ENCODE peak calls at places on chromosome 15, in seven cellular contexts. M, I, J, T, K, E and R are unnamed samples.

GRCh38 chr15:49494842-49495241 is 71.8 kb downstream of the FGF7 start:
- DNase-seq in M (no peak), I (no peak), J (no peak), T (no peak), K (no peak), E (no peak), R (peak)

GRCh38 chr15:88657326-88658069 is 18.7 kb downstream of the ISG20 start:
- DNase-seq in M (peak), I (peak), J (peak), T (peak), K (peak), E (no peak), R (peak)

GRCh38 chr15:77858677-77859490 is 218.6 kb downstream of the TBC1D2B start:
- DNase-seq in M (peak), I (no peak), J (peak), T (no peak), K (no peak), E (no peak), R (no peak)

GRCh38 chr15:70198441-70199123 is 100.9 kb upstream of the TLE3 start:
- DNase-seq in M (no peak), I (no peak), J (no peak), T (no peak), K (no peak), E (no peak), R (no peak)

GRCh38 chr15:43086551-43086950 is 19.3 kb downstream of the UBR1 start:
- DNase-seq in M (no peak), I (no peak), J (no peak), T (no peak), K (peak), E (no peak), R (no peak)

GRCh38 chr15:74664028-74664616 is 31.7 kb downstream of the EDC3 start:
- DNase-seq in M (no peak), I (no peak), J (peak), T (no peak), K (peak), E (no peak), R (no peak)

GRCh38 chr15:27722102-27722501 is 377.0 kb downstream of the OCA2 start:
- DNase-seq in M (no peak), I (no peak), J (no peak), T (no peak), K (no peak), E (no peak), R (no peak)

GRCh38 chr15:72787521-72787920 is 4.0 kb upstream of the ADPGK start:
- DNase-seq in M (no peak), I (no peak), J (no peak), T (no peak), K (no peak), E (no peak), R (no peak)

GRCh38 chr15:57591822-57592367 is at the start of gene MYZAP:
- DNase-seq in M (peak), I (peak), J (peak), T (peak), K (no peak), E (peak), R (peak)

GRCh38 chr15:93126496-93127083 is 37.6 kb upstream of the RGMA start:
- DNase-seq in M (no peak), I (no peak), J (no peak), T (no peak), K (no peak), E (no peak), R (no peak)

GRCh38 chr15:68531794-68532193 is 47.0 kb upstream of the CORO2B start:
- DNase-seq in M (no peak), I (no peak), J (no peak), T (no peak), K (no peak), E (no peak), R (no peak)

GRCh38 chr15:80107774-80108173 is 45.0 kb upstream of the FAH start:
- DNase-seq in M (no peak), I (no peak), J (no peak), T (peak), K (no peak), E (no peak), R (no peak)

GRCh38 chr15:72135719-72136118 is 17.5 kb downstream of the SENP8 start:
- DNase-seq in M (no peak), I (no peak), J (no peak), T (no peak), K (peak), E (no peak), R (no peak)

GRCh38 chr15:41286665-41287333 is 45.6 kb downstream of the OIP5 start:
- DNase-seq in M (no peak), I (no peak), J (peak), T (no peak), K (peak), E (no peak), R (no peak)

GRCh38 chr15:49686626-49687025 is 65.8 kb downstream of the DTWD1 start:
- DNase-seq in M (no peak), I (no peak), J (peak), T (no peak), K (peak), E (no peak), R (no peak)

GRCh38 chr15:49507261-49507660 is 84.2 kb downstream of the FGF7 start:
- DNase-seq in M (no peak), I (no peak), J (no peak), T (no peak), K (peak), E (no peak), R (no peak)

GRCh38 chr15:48427960-48428547 is 96.8 kb downstream of the DUT start:
- DNase-seq in M (no peak), I (no peak), J (no peak), T (peak), K (peak), E (no peak), R (peak)

GRCh38 chr15:84750583-84751092 is 2.2 kb downstream of the ZNF592 start:
- DNase-seq in M (no peak), I (no peak), J (no peak), T (peak), K (no peak), E (no peak), R (no peak)

GRCh38 chr15:68177747-68178146 is 27.4 kb downstream of the CALML4 start:
- DNase-seq in M (no peak), I (no peak), J (peak), T (no peak), K (peak), E (no peak), R (no peak)

GRCh38 chr15:70032509-70032908 is 65.2 kb downstream of the TLE3 start:
- DNase-seq in M (no peak), I (no peak), J (no peak), T (no peak), K (no peak), E (no peak), R (no peak)

GRCh38 chr15:59251001-59251845 is 44.6 kb downstream of the LDHAL6B start:
- DNase-seq in M (no peak), I (no peak), J (no peak), T (no peak), K (no peak), E (no peak), R (no peak)
- H3K4me2 ChIP-seq in M (no peak), I (no peak), J (no peak), T (no peak), K (no peak), E (no peak), R (no peak)

GRCh38 chr15:89760303-89761008 is 9.4 kb upstream of the MESP1 start:
- DNase-seq in M (peak), I (peak), J (peak), T (peak), K (peak), E (peak), R (peak)

GRCh38 chr15:89759835-89760234 is 8.8 kb upstream of the MESP1 start:
- DNase-seq in M (no peak), I (no peak), J (no peak), T (no peak), K (no peak), E (no peak), R (no peak)

GRCh38 chr15:89761929-89762328 is 10.9 kb upstream of the MESP1 start:
- DNase-seq in M (no peak), I (no peak), J (no peak), T (no peak), K (no peak), E (no peak), R (no peak)

GRCh38 chr15:89758981-89759380 is 7.9 kb upstream of the MESP1 start:
- DNase-seq in M (no peak), I (no peak), J (no peak), T (no peak), K (no peak), E (no peak), R (no peak)

DNA sequence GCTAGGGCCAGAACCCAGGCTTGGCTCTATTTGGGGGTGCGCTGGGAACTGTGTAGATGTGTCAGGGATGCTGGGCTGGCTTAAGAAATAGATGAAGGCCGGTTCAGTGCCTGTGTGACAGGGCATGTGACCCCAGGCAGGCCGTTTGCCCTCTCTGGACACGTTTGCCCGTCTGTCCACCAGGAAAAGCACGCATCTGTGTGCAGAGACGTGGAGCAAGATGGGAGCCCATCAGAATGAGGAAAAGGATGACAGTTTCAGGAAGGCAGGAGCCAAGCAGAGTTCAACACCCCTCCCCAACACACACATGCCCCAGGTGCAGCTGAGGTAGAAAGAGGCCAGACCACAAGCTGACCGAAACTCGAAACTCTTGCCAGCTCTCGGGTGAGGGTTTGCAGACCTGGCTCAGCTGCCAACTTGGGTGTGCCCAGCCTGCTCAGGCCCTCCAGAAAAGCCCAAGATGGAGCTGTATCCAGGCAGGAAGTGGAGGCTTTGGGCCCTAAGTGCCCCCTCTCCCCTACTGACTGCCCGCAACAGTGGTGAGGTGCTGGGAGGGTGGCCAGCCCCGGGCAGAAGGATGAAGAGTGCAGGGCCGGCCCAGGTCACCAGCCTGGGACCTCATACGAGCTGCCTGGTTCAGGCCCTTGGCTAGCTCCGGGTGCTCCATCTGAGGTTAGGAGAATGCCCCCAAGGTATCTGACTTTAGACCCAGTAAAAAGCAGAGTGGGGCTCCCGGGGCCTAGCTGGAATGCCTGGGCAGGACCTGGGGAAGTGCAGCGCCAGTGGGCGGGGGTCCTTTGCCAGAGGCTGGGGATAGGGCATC is 10.2 kb upstream of the MESP1 start:
- DNase-seq in M (no peak), I (no peak), J (no peak), T (no peak), K (no peak), E (no peak), R (no peak)
- H4K8ac ChIP-seq in M (no peak), I (no peak), J (peak), T (no peak), K (no peak), E (peak), R (no peak)

GRCh38 chr15:31484986-31485385 is 158.4 kb downstream of the KLF13 start:
- DNase-seq in M (peak), I (no peak), J (no peak), T (no peak), K (no peak), E (no peak), R (no peak)

GRCh38 chr15:31484369-31484951 is 157.8 kb downstream of the KLF13 start:
- DNase-seq in M (peak), I (no peak), J (no peak), T (no peak), K (no peak), E (no peak), R (no peak)

GRCh38 chr15:31483924-31484368 is 157.3 kb downstream of the KLF13 start:
- DNase-seq in M (peak), I (no peak), J (no peak), T (peak), K (no peak), E (peak), R (no peak)

GRCh38 chr15:31482122-31482922 is 155.7 kb downstream of the KLF13 start:
- DNase-seq in M (peak), I (no peak), J (no peak), T (no peak), K (no peak), E (no peak), R (no peak)

DNA sequence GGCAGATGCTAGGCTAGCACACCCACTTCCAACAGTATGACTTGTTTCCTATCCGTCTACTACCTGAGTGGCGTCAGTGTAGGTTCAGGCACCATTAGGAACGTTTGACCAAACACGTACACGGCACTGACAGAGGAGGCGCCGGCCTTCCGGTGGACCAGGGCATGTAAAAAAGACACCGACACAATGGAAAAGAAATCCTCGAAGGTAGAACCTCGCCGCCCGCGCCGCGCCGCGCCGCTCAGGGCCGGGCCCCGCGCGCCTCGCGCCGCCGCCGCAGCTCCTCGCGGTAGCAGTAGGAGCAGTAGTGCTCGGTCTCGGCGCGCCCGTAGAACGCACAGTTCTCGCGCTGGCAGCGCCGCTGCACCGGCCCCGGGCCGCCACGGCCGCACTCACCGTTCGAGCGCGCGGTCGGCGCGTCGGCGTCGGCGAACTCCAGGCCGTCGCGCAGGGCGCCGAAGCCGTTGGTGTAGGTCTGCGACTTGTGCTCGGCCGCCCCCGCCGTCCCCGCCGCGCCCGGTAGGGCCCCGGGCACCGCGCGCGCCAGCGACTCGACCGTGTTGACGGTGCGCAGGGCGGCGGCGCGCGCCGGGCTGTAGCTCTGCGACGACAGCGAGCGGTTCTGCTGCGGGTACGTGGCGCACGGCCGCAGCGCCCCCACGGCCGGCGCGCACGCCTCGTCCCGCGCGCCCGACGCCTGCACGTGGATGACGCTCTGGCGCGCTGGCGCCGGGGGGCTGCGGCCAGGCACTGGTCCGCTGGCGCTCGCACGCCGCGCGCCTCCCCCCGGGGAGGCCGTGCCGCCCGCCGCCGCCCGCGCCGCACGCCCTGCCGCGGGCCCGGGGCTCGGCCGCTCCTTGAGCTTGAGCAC is 156.7 kb downstream of the KLF13 start:
- DNase-seq in M (peak), I (no peak), J (no peak), T (no peak), K (no peak), E (peak), R (no peak)
- H3K9ac ChIP-seq in M (no peak), I (no peak), J (no peak), T (peak), K (no peak), E (no peak), R (no peak)

GRCh38 chr15:89818287-89818686 is 3.6 kb upstream of the ANPEP start:
- DNase-seq in M (no peak), I (no peak), J (no peak), T (no peak), K (no peak), E (no peak), R (no peak)

GRCh38 chr15:89822030-89822429 is 7.4 kb upstream of the ANPEP start:
- DNase-seq in M (no peak), I (no peak), J (no peak), T (no peak), K (no peak), E (no peak), R (no peak)

GRCh38 chr15:89822611-89822950 is 7.9 kb upstream of the ANPEP start:
- DNase-seq in M (no peak), I (no peak), J (no peak), T (no peak), K (no peak), E (no peak), R (no peak)

GRCh38 chr15:89822951-89823701 is 8.5 kb upstream of the ANPEP start:
- DNase-seq in M (peak), I (no peak), J (no peak), T (no peak), K (peak), E (no peak), R (no peak)

DNA sequence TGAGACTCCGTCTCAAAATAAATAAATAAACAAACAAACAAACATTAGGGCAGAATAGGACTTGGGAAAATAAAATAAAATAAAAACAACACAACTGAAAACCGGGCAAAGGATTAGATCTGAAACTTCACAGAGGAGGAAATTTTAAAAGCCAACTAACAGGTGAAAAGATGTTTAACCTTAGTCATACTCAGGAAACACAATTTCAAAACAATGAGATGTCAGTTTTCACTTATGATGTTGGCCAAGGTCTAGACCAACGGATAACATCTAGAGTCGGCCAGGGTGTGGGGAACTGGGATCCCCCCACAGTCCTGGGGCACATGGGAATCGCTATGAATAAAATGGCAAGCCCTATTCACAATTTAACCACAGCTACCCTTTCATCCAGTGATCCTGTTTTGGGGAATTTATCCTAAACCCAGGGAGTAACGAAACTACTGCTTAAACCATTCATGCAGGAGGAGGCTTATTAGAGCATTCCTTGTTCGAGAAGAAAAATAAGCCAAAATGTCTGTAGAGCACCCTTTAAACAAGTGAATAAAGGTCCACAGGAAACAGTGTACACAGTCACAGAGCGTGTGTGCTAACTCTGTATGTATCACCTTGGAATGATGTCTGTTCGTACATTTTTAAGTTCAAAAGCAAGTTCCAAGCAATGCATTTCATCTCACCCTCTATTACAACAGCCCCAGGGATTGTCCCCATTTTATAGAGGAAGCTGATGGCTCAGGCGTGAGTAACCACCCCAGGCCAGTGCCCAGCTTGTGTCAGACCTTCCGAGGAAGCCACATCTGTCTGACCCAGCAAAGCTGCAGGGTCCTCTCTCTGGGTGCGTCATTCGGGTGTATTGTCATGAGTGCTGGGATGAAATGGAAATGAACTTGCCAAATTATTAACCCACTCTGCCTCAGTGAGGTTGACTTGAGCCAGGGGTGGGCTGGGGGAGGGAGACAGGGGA is 6.3 kb upstream of the ANPEP start:
- DNase-seq in M (no peak), I (no peak), J (no peak), T (no peak), K (peak), E (no peak), R (no peak)
- H3K4me2 ChIP-seq in M (no peak), I (no peak), J (no peak), T (no peak), K (peak), E (no peak), R (no peak)

GRCh38 chr15:60061758-60062157 is 57.6 kb downstream of the FOXB1 start:
- DNase-seq in M (no peak), I (no peak), J (no peak), T (no peak), K (no peak), E (no peak), R (no peak)

GRCh38 chr15:60054472-60054871 is 50.4 kb downstream of the FOXB1 start:
- DNase-seq in M (no peak), I (no peak), J (no peak), T (no peak), K (no peak), E (no peak), R (no peak)

GRCh38 chr15:60062826-60063225 is 58.7 kb downstream of the FOXB1 start:
- DNase-seq in M (no peak), I (no peak), J (no peak), T (no peak), K (peak), E (no peak), R (no peak)

GRCh38 chr15:60059186-60059585 is 55.1 kb downstream of the FOXB1 start:
- DNase-seq in M (no peak), I (no peak), J (no peak), T (no peak), K (no peak), E (no peak), R (no peak)
- H4K8ac ChIP-seq in M (no peak), I (no peak), J (no peak), T (no peak), K (no peak), E (no peak), R (no peak)

GRCh38 chr15:56207092-56207491 is 36.6 kb downstream of the RFX7 start:
- DNase-seq in M (no peak), I (no peak), J (no peak), T (no peak), K (no peak), E (no peak), R (no peak)

GRCh38 chr15:56207711-56208110 is 36.0 kb downstream of the RFX7 start:
- DNase-seq in M (no peak), I (no peak), J (peak), T (no peak), K (no peak), E (no peak), R (no peak)

GRCh38 chr15:56202737-56203136 is 40.9 kb downstream of the RFX7 start:
- DNase-seq in M (no peak), I (no peak), J (no peak), T (no peak), K (no peak), E (no peak), R (no peak)

GRCh38 chr15:56208185-56208584 is 35.5 kb downstream of the RFX7 start:
- DNase-seq in M (no peak), I (no peak), J (peak), T (no peak), K (no peak), E (no peak), R (peak)

GRCh38 chr15:56205061-56205876 is 38.4 kb downstream of the RFX7 start:
- DNase-seq in M (no peak), I (no peak), J (peak), T (no peak), K (peak), E (no peak), R (no peak)
- H3K9ac ChIP-seq in M (no peak), I (no peak), J (peak), T (no peak), K (no peak), E (no peak), R (no peak)